ENCODE peak calls at places on chromosomes 1 and 21, in six cellular contexts. One of them, this sample, is unnamed. For H3K9me3, the result is how much of the 10 kb centered on the place peaks cover.

GRCh38 chr1:109094377-109094803 is 3.8 kb downstream of the TMEM167B start:
- DNase-seq in OCI-LY7: no peak
- DNase-seq in body of pancreas: no peak
- DNase-seq in CD4-positive, alpha-beta T cell: no peak
- DNase-seq in K562: no peak
- DNase-seq in Peyer's patch: no peak
- DNase-seq in this sample: no peak

GRCh38 chr1:42973799-42974198 is 15.1 kb upstream of the SLC2A1 start:
- DNase-seq in OCI-LY7: no peak
- DNase-seq in body of pancreas: no peak
- DNase-seq in CD4-positive, alpha-beta T cell: no peak
- DNase-seq in K562: no peak
- DNase-seq in Peyer's patch: no peak
- DNase-seq in this sample: no peak

GRCh38 chr1:54559771-54560231 is 11.8 kb downstream of the ACOT11 start:
- DNase-seq in OCI-LY7: no peak
- DNase-seq in body of pancreas: no peak
- DNase-seq in CD4-positive, alpha-beta T cell: no peak
- DNase-seq in K562: no peak
- DNase-seq in Peyer's patch: no peak
- DNase-seq in this sample: no peak

GRCh38 chr1:170250531-170251276 is 104.9 kb downstream of the NTMT2 start:
- DNase-seq in OCI-LY7: no peak
- DNase-seq in body of pancreas: no peak
- DNase-seq in CD4-positive, alpha-beta T cell: no peak
- DNase-seq in K562: no peak
- DNase-seq in Peyer's patch: peak
- DNase-seq in this sample: no peak

GRCh38 chr1:117110774-117111173 is 10.8 kb downstream of the TRIM45 start:
- DNase-seq in OCI-LY7: no peak
- DNase-seq in body of pancreas: no peak
- DNase-seq in CD4-positive, alpha-beta T cell: no peak
- DNase-seq in K562: no peak
- DNase-seq in Peyer's patch: no peak
- DNase-seq in this sample: no peak

GRCh38 chr1:95207223-95207935 is 26.6 kb upstream of the RWDD3 start:
- DNase-seq in OCI-LY7: no peak
- DNase-seq in body of pancreas: no peak
- DNase-seq in CD4-positive, alpha-beta T cell: no peak
- DNase-seq in K562: no peak
- DNase-seq in Peyer's patch: no peak
- DNase-seq in this sample: no peak

GRCh38 chr21:28737671-28738279 is 254.9 kb downstream of the LTN1 start:
- DNase-seq in OCI-LY7: no peak
- DNase-seq in body of pancreas: no peak
- DNase-seq in CD4-positive, alpha-beta T cell: no peak
- DNase-seq in K562: no peak
- DNase-seq in Peyer's patch: no peak
- DNase-seq in this sample: no peak

GRCh38 chr1:66302184-66302742 is 231.7 kb upstream of the SGIP1 start:
- DNase-seq in OCI-LY7: no peak
- DNase-seq in body of pancreas: no peak
- DNase-seq in CD4-positive, alpha-beta T cell: no peak
- DNase-seq in K562: no peak
- DNase-seq in Peyer's patch: no peak
- DNase-seq in this sample: no peak

GRCh38 chr1:20290624-20291597 is at the start of gene VWA5B1:
- DNase-seq in OCI-LY7: no peak
- DNase-seq in body of pancreas: peak
- DNase-seq in CD4-positive, alpha-beta T cell: no peak
- DNase-seq in K562: peak
- DNase-seq in Peyer's patch: no peak
- DNase-seq in this sample: no peak

GRCh38 chr1:61299468-61299867 is 217.1 kb downstream of the NFIA start:
- DNase-seq in OCI-LY7: no peak
- DNase-seq in body of pancreas: peak
- DNase-seq in CD4-positive, alpha-beta T cell: no peak
- DNase-seq in K562: no peak
- DNase-seq in Peyer's patch: no peak
- DNase-seq in this sample: no peak

GRCh38 chr1:237562247-237562823 is 328.4 kb downstream of the ZP4 start:
- DNase-seq in OCI-LY7: peak
- DNase-seq in body of pancreas: no peak
- DNase-seq in CD4-positive, alpha-beta T cell: no peak
- DNase-seq in K562: peak
- DNase-seq in Peyer's patch: no peak
- DNase-seq in this sample: peak

GRCh38 chr1:186404454-186405051 is 28.9 kb downstream of the ODR4 start:
- DNase-seq in OCI-LY7: peak
- DNase-seq in body of pancreas: no peak
- DNase-seq in CD4-positive, alpha-beta T cell: no peak
- DNase-seq in K562: peak
- DNase-seq in Peyer's patch: no peak
- DNase-seq in this sample: no peak

GRCh38 chr1:183989078-183989577 is 48.4 kb downstream of the COLGALT2 start:
- DNase-seq in OCI-LY7: no peak
- DNase-seq in body of pancreas: peak
- DNase-seq in CD4-positive, alpha-beta T cell: no peak
- DNase-seq in K562: peak
- DNase-seq in Peyer's patch: no peak
- DNase-seq in this sample: no peak

GRCh38 chr1:90561926-90562325 is 155.2 kb downstream of the BARHL2 start:
- DNase-seq in OCI-LY7: no peak
- DNase-seq in body of pancreas: no peak
- DNase-seq in CD4-positive, alpha-beta T cell: no peak
- DNase-seq in K562: no peak
- DNase-seq in Peyer's patch: no peak
- DNase-seq in this sample: no peak

GRCh38 chr1:90558126-90558525 is 159.0 kb downstream of the BARHL2 start:
- DNase-seq in OCI-LY7: no peak
- DNase-seq in body of pancreas: no peak
- DNase-seq in CD4-positive, alpha-beta T cell: no peak
- DNase-seq in K562: peak
- DNase-seq in Peyer's patch: no peak
- DNase-seq in this sample: no peak

GRCh38 chr1:90558754-90559378 is 158.2 kb downstream of the BARHL2 start:
- DNase-seq in OCI-LY7: no peak
- DNase-seq in body of pancreas: no peak
- DNase-seq in CD4-positive, alpha-beta T cell: no peak
- DNase-seq in K562: no peak
- DNase-seq in Peyer's patch: no peak
- DNase-seq in this sample: no peak

GRCh38 chr1:90561384-90561783 is 155.7 kb downstream of the BARHL2 start:
- DNase-seq in OCI-LY7: no peak
- DNase-seq in body of pancreas: no peak
- DNase-seq in CD4-positive, alpha-beta T cell: no peak
- DNase-seq in K562: no peak
- DNase-seq in Peyer's patch: no peak
- DNase-seq in this sample: no peak

DNA sequence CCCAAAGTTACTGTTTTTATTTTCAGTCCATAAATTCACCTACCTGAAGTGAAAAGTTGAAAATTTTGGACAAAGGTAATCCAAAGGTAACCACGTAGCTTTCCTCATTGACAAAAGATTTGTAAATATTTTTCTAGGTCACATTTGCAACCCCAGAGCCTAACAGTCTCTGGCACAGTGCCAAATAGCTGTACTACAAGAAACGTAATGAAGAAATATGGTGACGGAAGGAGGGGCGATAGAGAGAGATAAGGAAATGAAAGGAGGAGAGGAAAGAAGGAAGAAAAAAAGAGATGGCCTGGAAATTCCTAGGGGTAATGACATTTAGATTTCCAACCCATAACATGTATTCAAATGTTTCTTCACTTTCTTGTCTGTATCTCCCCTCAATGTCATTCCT is 159.4 kb downstream of the BARHL2 start:
- DNase-seq in OCI-LY7: no peak
- DNase-seq in body of pancreas: no peak
- DNase-seq in CD4-positive, alpha-beta T cell: no peak
- DNase-seq in K562: no peak
- DNase-seq in Peyer's patch: no peak
- DNase-seq in this sample: no peak
- H3K9me3 ChIP-seq in OCI-LY7: under half
- H3K9me3 ChIP-seq in body of pancreas: under half
- H3K9me3 ChIP-seq in CD4-positive, alpha-beta T cell: under half
- H3K9me3 ChIP-seq in K562: under half
- H3K9me3 ChIP-seq in Peyer's patch: under half
- H3K9me3 ChIP-seq in this sample: under half

DNA sequence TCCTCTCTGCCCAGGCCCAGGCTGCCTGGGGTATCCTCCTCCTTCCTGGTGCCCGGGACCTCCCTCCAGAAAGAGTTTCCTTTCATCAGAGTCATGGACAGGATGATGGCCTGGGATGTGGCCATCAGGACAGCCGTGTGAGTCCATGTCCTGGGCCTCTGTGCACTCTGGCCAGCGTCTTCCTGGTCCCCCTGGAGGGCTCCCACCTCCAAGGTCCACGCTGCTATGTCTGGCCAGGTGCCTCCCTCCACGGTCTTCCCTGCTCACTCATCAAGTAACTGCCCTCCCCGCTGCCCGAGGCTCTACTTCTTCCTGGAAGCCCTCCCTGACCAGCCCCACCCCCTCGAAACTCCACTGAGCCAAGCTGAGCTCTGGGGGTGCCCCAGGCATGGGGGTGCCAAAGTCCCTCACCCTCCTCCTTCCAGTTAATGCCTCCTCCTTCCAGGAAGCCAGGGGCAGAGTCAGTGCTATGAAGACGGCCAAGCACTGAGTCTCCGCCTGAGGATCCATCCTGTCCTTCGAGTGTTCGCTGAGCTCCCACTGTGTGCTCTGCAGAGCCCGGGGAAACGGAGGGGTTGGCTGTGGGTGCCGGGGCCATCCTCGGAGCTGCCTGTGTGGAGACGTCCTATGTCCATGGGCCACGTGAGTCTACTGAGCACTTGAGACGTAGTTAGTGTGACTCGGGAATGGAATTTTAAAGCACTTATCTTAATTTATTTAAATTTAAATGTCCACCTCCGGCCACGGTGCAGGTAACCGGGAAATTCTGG is 28.5 kb upstream of the TTC34 start:
- DNase-seq in OCI-LY7: no peak
- DNase-seq in body of pancreas: no peak
- DNase-seq in CD4-positive, alpha-beta T cell: no peak
- DNase-seq in K562: no peak
- DNase-seq in Peyer's patch: no peak
- DNase-seq in this sample: no peak
- H3K9me3 ChIP-seq in OCI-LY7: under half
- H3K9me3 ChIP-seq in body of pancreas: under half
- H3K9me3 ChIP-seq in CD4-positive, alpha-beta T cell: under half
- H3K9me3 ChIP-seq in K562: under half
- H3K9me3 ChIP-seq in Peyer's patch: under half
- H3K9me3 ChIP-seq in this sample: under half

GRCh38 chr1:4109626-4109940 is 209.5 kb upstream of the C1orf174 start:
- DNase-seq in OCI-LY7: no peak
- DNase-seq in body of pancreas: no peak
- DNase-seq in CD4-positive, alpha-beta T cell: no peak
- DNase-seq in K562: no peak
- DNase-seq in Peyer's patch: peak
- DNase-seq in this sample: no peak
- H3K9me3 ChIP-seq in OCI-LY7: under half
- H3K9me3 ChIP-seq in body of pancreas: under half
- H3K9me3 ChIP-seq in CD4-positive, alpha-beta T cell: under half
- H3K9me3 ChIP-seq in K562: under half
- H3K9me3 ChIP-seq in Peyer's patch: under half
- H3K9me3 ChIP-seq in this sample: under half

GRCh38 chr21:45186709-45187108 is 101.0 kb downstream of the POFUT2 start:
- DNase-seq in OCI-LY7: no peak
- DNase-seq in body of pancreas: no peak
- DNase-seq in CD4-positive, alpha-beta T cell: no peak
- DNase-seq in K562: no peak
- DNase-seq in Peyer's patch: no peak
- DNase-seq in this sample: no peak
- H3K9me3 ChIP-seq in OCI-LY7: under half
- H3K9me3 ChIP-seq in body of pancreas: under half
- H3K9me3 ChIP-seq in CD4-positive, alpha-beta T cell: under half
- H3K9me3 ChIP-seq in K562: under half
- H3K9me3 ChIP-seq in Peyer's patch: under half
- H3K9me3 ChIP-seq in this sample: under half

GRCh38 chr1:239678181-239678580 is 291.8 kb downstream of the CHRM3 start:
- DNase-seq in OCI-LY7: no peak
- DNase-seq in body of pancreas: no peak
- DNase-seq in CD4-positive, alpha-beta T cell: no peak
- DNase-seq in K562: no peak
- DNase-seq in Peyer's patch: no peak
- DNase-seq in this sample: no peak
- H3K9me3 ChIP-seq in OCI-LY7: under half
- H3K9me3 ChIP-seq in body of pancreas: under half
- H3K9me3 ChIP-seq in CD4-positive, alpha-beta T cell: under half
- H3K9me3 ChIP-seq in K562: under half
- H3K9me3 ChIP-seq in Peyer's patch: under half
- H3K9me3 ChIP-seq in this sample: under half

GRCh38 chr21:34115160-34115559 is 41.8 kb downstream of the MRPS6 start:
- DNase-seq in OCI-LY7: no peak
- DNase-seq in body of pancreas: no peak
- DNase-seq in CD4-positive, alpha-beta T cell: no peak
- DNase-seq in K562: no peak
- DNase-seq in Peyer's patch: no peak
- DNase-seq in this sample: no peak

GRCh38 chr21:34120867-34121266 is 47.5 kb downstream of the MRPS6 start:
- DNase-seq in OCI-LY7: no peak
- DNase-seq in body of pancreas: no peak
- DNase-seq in CD4-positive, alpha-beta T cell: no peak
- DNase-seq in K562: no peak
- DNase-seq in Peyer's patch: no peak
- DNase-seq in this sample: no peak

GRCh38 chr21:34113842-34114241 is 40.5 kb downstream of the MRPS6 start:
- DNase-seq in OCI-LY7: no peak
- DNase-seq in body of pancreas: no peak
- DNase-seq in CD4-positive, alpha-beta T cell: no peak
- DNase-seq in K562: no peak
- DNase-seq in Peyer's patch: no peak
- DNase-seq in this sample: no peak

GRCh38 chr21:34112316-34113033 is 39.1 kb downstream of the MRPS6 start:
- DNase-seq in OCI-LY7: no peak
- DNase-seq in body of pancreas: no peak
- DNase-seq in CD4-positive, alpha-beta T cell: no peak
- DNase-seq in K562: no peak
- DNase-seq in Peyer's patch: no peak
- DNase-seq in this sample: no peak

DNA sequence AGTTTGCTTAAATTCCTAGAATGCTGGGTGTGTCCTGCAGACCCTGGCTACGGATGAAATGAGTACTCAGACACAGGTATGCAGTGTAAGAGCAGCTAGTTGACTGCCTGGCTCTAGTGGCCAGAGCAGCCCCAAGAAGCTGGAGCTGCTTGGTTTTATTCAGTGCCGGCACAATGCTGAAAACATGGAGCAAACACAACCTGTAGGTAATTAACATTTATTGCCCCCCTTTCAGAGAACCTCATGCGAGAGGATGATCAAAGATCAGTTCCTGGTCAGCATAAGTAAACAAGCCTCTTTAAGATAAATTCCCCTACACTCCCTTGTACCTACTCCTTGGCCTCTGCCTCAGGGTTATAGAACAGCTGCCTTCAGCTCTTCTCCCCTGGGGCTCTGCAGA is 43.2 kb downstream of the MRPS6 start:
- DNase-seq in OCI-LY7: no peak
- DNase-seq in body of pancreas: no peak
- DNase-seq in CD4-positive, alpha-beta T cell: no peak
- DNase-seq in K562: no peak
- DNase-seq in Peyer's patch: no peak
- DNase-seq in this sample: no peak
- H3K9me3 ChIP-seq in OCI-LY7: under half
- H3K9me3 ChIP-seq in body of pancreas: under half
- H3K9me3 ChIP-seq in CD4-positive, alpha-beta T cell: under half
- H3K9me3 ChIP-seq in K562: under half
- H3K9me3 ChIP-seq in Peyer's patch: under half
- H3K9me3 ChIP-seq in this sample: under half

This sample was measured in tibial nerve.